ENCODE peak calls at places on chromosomes 6 and 20, in five cellular contexts. H is psoas muscle, E is mammary epithelial cell, A is cardiac fibroblast, G is SK-N-SH. I is an unnamed sample.

GRCh38 chr6:159758031-159759001 is 3.5 kb upstream of the ACAT2 start:
- DNase-seq in H (no peak), G (no peak), A (peak), E (peak), I (no peak)

GRCh38 chr6:24492475-24492874 is 2.3 kb upstream of the ALDH5A1 start:
- DNase-seq in A (peak), E (no peak), G (no peak), H (no peak), I (no peak)

GRCh38 chr6:44651604-44652003 is 264.1 kb downstream of the CDC5L start:
- DNase-seq in E (no peak), G (no peak), H (no peak), A (no peak), I (no peak)

GRCh38 chr6:132483779-132484679 is 28.9 kb downstream of the STX7 start:
- DNase-seq in A (peak), E (peak), H (no peak), G (peak), I (peak)

GRCh38 chr6:136593748-136594490 is 43.7 kb upstream of the MAP7 start:
- DNase-seq in G (no peak), A (peak), E (peak), H (no peak), I (no peak)

GRCh38 chr6:149484733-149485700 is at the start of gene ZC3H12D:
- DNase-seq in G (no peak), E (no peak), H (peak), A (peak), I (no peak)

GRCh38 chr6:48140221-48140620 is 29.2 kb upstream of the PTCHD4 start:
- DNase-seq in H (no peak), A (no peak), E (no peak), G (no peak), I (no peak)

GRCh38 chr6:36577298-36577697 is 16.9 kb upstream of the SRSF3 start:
- DNase-seq in E (peak), H (no peak), A (peak), G (no peak), I (no peak)

GRCh38 chr6:106439459-106439858 is 78.9 kb downstream of the CRYBG1 start:
- DNase-seq in E (peak), H (no peak), G (no peak), A (no peak), I (no peak)

GRCh38 chr6:107594736-107595135 is 104.8 kb downstream of the SOBP start:
- DNase-seq in H (no peak), A (peak), E (no peak), G (no peak), I (no peak)

GRCh38 chr20:1469306-1469905 is 2.8 kb upstream of the NSFL1C start:
- DNase-seq in E (no peak), G (no peak), H (no peak), A (no peak), I (no peak)

GRCh38 chr6:120096861-120097260 is 747.3 kb upstream of the MAN1A1 start:
- DNase-seq in A (no peak), E (no peak), G (no peak), H (no peak), I (no peak)

GRCh38 chr20:957544-957943 is 41.4 kb upstream of the ANGPT4 start:
- DNase-seq in E (no peak), H (peak), G (no peak), A (peak), I (no peak)

GRCh38 chr20:56995635-56996075 is 270.8 kb downstream of the BMP7 start:
- DNase-seq in A (no peak), H (no peak), G (peak), E (peak), I (peak)

GRCh38 chr6:142907544-142907943 is 37.4 kb downstream of the HIVEP2 start:
- DNase-seq in E (no peak), G (no peak), A (no peak), H (no peak), I (no peak)
- TF ChIP-seq CTCF in E (no peak), G (no peak), A (no peak), H (no peak), I (no peak)

DNA sequence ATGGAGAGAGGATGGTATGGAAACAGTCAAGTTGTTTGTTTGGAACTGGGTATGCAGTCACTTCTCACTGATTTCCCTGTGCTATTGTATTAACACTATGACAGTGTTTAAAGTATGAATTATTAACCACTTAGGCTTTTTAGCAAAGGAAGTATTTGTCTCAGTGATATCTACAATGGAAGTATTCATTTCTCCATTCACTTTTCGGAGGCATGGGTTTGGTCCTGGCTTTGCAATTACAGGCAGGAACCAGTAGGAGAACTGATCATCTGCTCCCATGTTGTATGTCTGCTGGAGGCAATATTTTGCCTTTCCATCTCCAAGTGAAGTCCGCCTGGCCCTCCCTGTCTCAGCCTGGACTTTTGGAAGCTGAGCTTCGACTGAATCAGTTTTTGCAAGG is 30.6 kb upstream of the EXOC2 start:
- DNase-seq in A (no peak), H (no peak), G (no peak), E (no peak), I (no peak)
- TF ChIP-seq CTCF in A (peak), H (no peak), G (peak), E (no peak), I (peak)

DNA sequence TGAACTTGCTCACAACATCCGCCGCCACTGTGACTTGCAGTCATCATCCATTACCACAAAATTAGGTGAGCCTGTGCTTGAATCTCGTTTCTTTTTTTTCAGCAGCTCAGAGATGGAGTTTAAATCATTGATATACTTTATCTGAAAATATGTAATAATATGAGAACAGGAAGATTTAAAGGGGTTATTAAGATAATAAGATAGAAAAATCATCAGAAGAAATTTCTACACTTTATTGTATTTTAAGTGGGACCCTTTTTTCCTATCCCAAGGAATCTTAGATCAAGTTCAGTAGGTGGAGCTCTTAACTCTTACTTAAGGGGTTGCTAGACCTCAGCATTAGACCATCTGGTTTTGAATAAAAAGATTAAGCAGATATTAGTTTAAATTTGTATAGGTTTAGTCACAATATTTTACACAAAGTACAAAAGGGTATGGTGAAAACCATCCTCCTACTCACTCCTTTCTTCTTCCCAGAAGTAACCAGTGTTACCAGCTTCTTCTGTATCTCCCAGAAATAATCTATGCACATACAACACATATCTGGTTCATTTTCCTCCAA is 9.4 kb upstream of the NCOA7 start:
- DNase-seq in H (no peak), A (no peak), G (peak), E (no peak), I (no peak)
- TF ChIP-seq CTCF in H (peak), A (no peak), G (peak), E (no peak), I (no peak)

DNA sequence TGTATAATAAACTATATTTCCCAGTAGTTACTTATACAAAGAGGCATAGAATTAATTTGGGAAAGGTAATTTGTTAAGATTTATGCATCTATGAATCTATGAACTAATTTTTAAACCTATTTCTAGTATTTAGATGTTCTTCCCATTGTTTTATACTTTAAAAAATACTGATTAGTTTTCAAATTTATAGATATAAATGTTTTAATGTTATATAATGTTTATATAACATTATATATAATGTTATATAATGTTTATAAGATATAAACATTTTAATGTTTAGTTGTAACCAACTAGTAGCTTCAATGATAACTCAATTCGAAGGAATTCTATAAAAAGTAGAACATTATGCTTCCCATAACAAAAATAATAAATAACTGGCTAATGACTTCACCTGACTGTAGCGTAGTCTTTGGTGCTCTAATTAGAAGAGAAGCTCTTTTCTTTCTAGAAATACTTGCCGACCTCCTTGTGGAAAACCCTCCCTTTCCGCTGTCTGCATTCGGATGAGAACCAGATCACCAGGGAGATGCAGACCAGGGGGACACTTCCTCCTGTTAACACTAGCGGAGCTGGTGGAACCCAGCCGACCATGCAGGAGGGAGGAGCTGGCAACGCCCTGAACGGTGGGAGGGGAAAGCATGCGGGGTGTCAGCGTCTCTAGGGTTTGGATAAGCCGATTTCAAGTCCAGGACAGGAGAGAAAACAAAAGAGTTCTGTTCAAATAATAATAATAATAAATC is 158.4 kb downstream of the OR2B2 start:
- DNase-seq in A (peak), H (peak), G (peak), E (peak), I (peak)
- TF ChIP-seq CTCF in A (peak), H (no peak), G (no peak), E (peak), I (peak)

I was measured in neural crest cell.